ENCODE peak calls at places on chromosomes 7 and 10, in six cellular contexts. U, M, W, X, O and C are unnamed samples. For H3K36me3, the result is how much of the 10 kb centered on the place peaks cover.

GRCh38 chr7:36318116-36318515 is 71.5 kb upstream of the ANLN start:
- DNase-seq in U (no peak), X (no peak), W (peak), O (no peak), M (no peak), C (no peak)

GRCh38 chr10:70742537-70743429 is 42.4 kb downstream of the TBATA start:
- DNase-seq in X (no peak), O (peak), U (no peak), M (no peak), W (no peak), C (no peak)

GRCh38 chr10:49652416-49653385 is 26.8 kb upstream of the C10orf53 start:
- DNase-seq in X (no peak), M (no peak), O (no peak), U (no peak), W (peak), C (no peak)

GRCh38 chr10:43192824-43193223 is 54.6 kb downstream of the CSGALNACT2 start:
- DNase-seq in O (no peak), X (no peak), M (no peak), W (no peak), U (no peak), C (no peak)

GRCh38 chr10:103184615-103185014 is 8.5 kb downstream of the NT5C2 start:
- DNase-seq in W (no peak), O (no peak), U (no peak), M (no peak), X (no peak), C (peak)

GRCh38 chr7:83964318-83964717 is 230.3 kb downstream of the SEMA3A start:
- DNase-seq in O (no peak), M (no peak), U (no peak), W (no peak), X (no peak), C (no peak)

GRCh38 chr7:73734619-73735525 is 3.7 kb downstream of the ABHD11 start:
- DNase-seq in W (peak), O (peak), M (peak), U (peak), X (peak), C (peak)

GRCh38 chr7:93055543-93056107 is 62.2 kb downstream of the SAMD9 start:
- DNase-seq in M (no peak), U (peak), W (no peak), X (peak), O (peak), C (peak)

GRCh38 chr10:96532523-96532922 is 18.8 kb upstream of the TLL2 start:
- DNase-seq in M (no peak), O (peak), X (no peak), U (no peak), W (no peak), C (no peak)

GRCh38 chr7:105932835-105933477 is 30.1 kb upstream of the CDHR3 start:
- DNase-seq in X (peak), O (peak), W (peak), M (no peak), U (no peak), C (peak)

GRCh38 chr10:3848768-3849643 is 64.0 kb upstream of the KLF6 start:
- DNase-seq in X (no peak), W (no peak), M (no peak), U (no peak), O (peak), C (peak)

DNA sequence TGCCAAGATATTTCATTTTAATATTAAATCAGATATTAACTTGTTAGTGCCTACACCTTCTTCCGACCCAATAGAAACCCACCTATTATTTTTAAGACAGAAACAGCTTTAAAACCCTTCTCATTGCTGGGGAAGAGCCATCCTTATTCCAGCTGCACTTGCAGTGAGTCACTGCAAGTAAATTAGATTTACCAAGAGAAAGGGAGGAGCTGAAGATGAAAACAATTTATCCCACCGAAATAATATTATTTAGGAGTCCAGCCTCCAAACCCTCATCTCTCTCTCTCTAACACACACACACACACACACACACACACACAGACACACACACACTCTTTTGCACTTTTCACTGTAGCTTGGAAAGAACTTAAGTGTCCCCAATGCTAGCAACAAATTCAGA is 26.9 kb downstream of the TWIST1 start:
- DNase-seq in U (no peak), M (no peak), X (no peak), W (no peak), O (no peak), C (no peak)
- H3K36me3 ChIP-seq in U (under half), M (under half), X (under half), W (under half), O (under half), C (under half)

GRCh38 chr10:81820418-81820817 is 54.6 kb upstream of the NRG3 start:
- DNase-seq in O (no peak), W (no peak), U (peak), X (peak), M (no peak), C (peak)
- TF ChIP-seq CTCF in O (no peak), W (no peak), U (no peak), X (peak), M (no peak), C (no peak)

DNA sequence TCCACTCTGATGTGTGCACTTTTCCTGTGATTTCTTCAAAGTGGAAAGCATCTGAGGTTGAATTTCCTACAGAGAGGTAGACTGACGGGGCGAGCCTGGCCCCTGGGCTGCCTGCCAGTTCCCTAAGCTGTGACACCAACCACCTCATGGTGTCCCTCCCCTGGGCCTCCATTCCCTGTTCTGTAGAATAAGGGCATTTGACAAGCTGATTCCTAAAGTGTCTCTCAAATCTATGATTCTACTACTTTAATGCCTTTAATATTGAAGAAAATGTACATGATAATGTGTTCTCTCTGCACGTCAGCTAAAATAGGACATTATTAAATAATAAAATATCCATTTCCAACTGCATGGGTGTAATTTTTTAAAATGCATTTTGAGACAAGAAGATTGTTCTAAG is 105.1 kb downstream of the SEC61G start:
- DNase-seq in U (no peak), X (no peak), M (no peak), W (no peak), O (no peak), C (no peak)
- H3K4me3 ChIP-seq in U (no peak), X (no peak), M (no peak), W (no peak), O (no peak), C (no peak)

GRCh38 chr7:158751743-158752142 is 47.1 kb upstream of the NCAPG2 start:
- DNase-seq in U (no peak), M (no peak), O (no peak), W (no peak), X (no peak), C (no peak)

GRCh38 chr7:158749396-158749795 is 44.8 kb upstream of the NCAPG2 start:
- DNase-seq in X (no peak), M (no peak), U (no peak), O (no peak), W (no peak), C (no peak)

GRCh38 chr7:158750702-158751101 is 46.1 kb upstream of the NCAPG2 start:
- DNase-seq in U (no peak), O (no peak), X (no peak), M (no peak), W (no peak), C (no peak)

GRCh38 chr7:158753900-158754299 is 49.3 kb upstream of the NCAPG2 start:
- DNase-seq in W (no peak), U (no peak), X (no peak), M (no peak), O (no peak), C (peak)

GRCh38 chr7:158751199-158751598 is 46.6 kb upstream of the NCAPG2 start:
- DNase-seq in U (no peak), X (no peak), W (no peak), M (no peak), O (no peak), C (no peak)
- H3K36me3 ChIP-seq in U (under half), X (under half), W (under half), M (under half), O (under half), C (under half)

DNA sequence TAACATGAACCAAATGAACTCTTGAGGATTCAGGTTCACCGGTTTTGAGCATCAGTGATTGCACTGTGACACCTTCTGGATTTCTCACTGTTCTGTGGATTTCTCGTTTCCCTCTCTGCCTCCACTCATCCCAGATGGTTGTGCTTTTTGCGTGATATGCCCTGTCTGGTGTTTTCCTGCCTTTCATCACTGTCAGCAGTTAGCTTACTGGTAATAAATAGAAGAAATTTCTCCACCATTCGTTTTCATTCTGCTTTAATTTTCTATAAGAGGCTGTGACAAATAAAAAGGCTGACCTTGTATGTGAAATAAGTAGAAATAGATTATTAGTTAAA is 16.2 kb downstream of the BPGM start:
- DNase-seq in O (no peak), X (no peak), W (no peak), U (no peak), M (no peak), C (no peak)
- TF ChIP-seq CTCF in O (no peak), X (no peak), W (no peak), U (no peak), M (no peak), C (no peak)

GRCh38 chr7:37448057-37448636 is 517 bp downstream of the ELMO1 start:
- DNase-seq in O (no peak), U (peak), M (no peak), X (peak), W (no peak), C (no peak)
- H3K4me3 ChIP-seq in O (no peak), U (peak), M (peak), X (peak), W (peak), C (peak)

DNA sequence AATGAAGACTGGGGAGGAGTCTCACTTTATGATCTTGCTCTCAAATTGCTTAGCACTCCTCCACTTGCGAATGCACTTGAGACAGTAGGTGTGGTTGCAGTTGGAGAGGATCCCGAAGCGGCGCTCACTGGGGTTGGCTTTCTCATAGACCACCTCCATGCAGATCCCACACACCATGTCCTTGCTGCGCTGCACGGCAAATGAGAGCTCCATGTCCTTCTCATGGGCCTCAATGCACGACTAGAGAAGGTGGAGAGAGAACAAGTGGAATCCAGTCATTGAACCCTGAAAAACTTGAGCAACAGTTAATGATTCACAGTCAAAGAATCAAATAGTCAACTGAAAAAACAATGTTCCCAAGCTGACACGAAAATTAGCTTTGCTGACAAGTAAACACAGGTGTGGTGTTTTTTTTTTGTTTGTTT is 22.7 kb downstream of the MKRN1 start:
- DNase-seq in M (no peak), U (no peak), W (peak), O (no peak), X (no peak), C (peak)
- H3K36me3 ChIP-seq in M (under half), U (half or more), W (under half), O (under half), X (under half), C (under half)

GRCh38 chr10:73416571-73416970 is 2.7 kb upstream of the ANXA7 start:
- DNase-seq in W (no peak), M (no peak), U (no peak), O (no peak), X (no peak), C (no peak)

GRCh38 chr10:73410897-73411296 is 3.0 kb downstream of the ANXA7 start:
- DNase-seq in U (no peak), O (no peak), W (no peak), X (no peak), M (no peak), C (no peak)

GRCh38 chr10:73413108-73413527 is 740 bp downstream of the ANXA7 start:
- DNase-seq in M (peak), O (no peak), X (peak), W (no peak), U (no peak), C (peak)

GRCh38 chr10:73414230-73414981 is 548 bp upstream of the ANXA7 start:
- DNase-seq in M (no peak), W (no peak), U (no peak), O (no peak), X (no peak), C (peak)

DNA sequence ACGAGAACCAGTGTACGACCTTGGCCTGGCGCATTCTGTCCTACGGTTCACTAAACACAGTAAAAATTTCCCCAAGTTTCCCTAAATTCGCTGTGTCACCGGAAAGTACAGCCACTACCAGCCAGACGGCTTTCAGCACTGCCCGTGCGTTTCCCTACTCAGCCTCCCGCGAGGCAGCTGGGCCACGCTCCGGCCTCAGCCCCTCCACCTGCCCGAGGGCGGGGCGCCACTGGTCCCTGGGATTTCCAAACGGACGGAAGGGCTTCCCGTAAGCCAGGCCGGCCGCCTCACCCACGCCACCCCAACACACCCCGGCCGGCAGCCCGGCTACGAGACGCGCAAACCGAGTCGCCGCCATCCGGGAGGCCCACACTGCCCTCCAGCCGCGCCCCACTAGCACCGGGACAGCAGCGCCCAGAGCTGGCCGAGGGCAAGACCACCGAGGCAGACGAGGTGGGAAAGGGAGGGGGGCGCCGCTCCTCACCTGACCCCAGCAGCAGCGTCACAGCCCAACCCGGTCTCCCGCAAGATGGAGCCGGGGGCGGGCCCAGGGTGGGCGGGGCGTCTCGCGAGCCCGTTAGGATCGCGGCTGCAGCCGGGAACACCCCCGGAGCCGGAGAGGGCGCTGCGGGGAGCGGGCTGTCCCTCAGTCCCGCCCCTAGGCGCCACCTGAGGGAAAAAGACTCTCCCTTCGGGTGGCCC is at the start of gene ANXA7:
- DNase-seq in U (peak), O (peak), X (peak), W (peak), M (peak), C (peak)
- TF ChIP-seq CTCF in U (peak), O (peak), X (peak), W (peak), M (no peak), C (peak)

DNA sequence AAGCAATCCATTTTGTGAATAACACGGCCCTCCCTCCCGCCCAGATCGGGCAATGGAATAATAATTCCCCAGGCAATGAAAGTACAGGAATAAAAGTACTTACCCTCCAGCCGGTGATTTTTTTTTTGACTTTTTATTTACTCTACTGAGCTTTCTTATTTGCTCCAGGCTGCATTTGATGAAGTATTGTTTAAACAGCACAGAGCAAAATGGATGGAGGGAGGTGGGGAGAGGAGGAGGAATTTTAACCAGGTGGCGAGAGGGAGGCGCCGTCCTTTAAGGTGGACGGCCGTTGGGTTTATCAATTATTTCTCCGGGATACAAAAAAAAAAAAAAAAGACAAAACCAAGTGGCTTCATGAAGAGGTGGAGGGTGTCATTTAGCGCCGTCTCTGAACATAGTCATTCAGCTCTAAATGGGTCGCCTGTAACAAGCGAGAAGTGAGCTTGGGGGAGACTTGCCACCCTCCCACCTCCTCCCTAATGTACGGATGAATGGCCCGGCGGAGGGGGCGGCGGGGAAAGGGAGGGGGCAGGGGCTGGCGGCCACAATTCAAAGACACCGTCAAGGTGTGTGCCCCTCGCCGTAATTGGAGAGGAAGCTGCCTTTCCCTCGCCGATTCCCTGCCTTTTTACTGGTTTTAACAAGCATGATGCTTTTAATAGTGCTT is 120.4 kb downstream of the BUB3 start:
- DNase-seq in W (no peak), X (peak), U (no peak), M (no peak), O (no peak), C (no peak)
- H3K4me3 ChIP-seq in W (no peak), X (no peak), U (no peak), M (no peak), O (no peak), C (peak)